ENCODE peak calls at places on chromosomes 7 and 10, in seven cellular contexts. V is spleen, C is GM12865, O is uterus, U is tibial artery, L is glutamatergic neuron, A is right atrium auricular region. M is an unnamed sample.

GRCh38 chr7:751826-752225 is 24.7 kb upstream of the PRKAR1B start:
- DNase-seq in U (no peak), V (peak), L (no peak), O (no peak), A (no peak), C (no peak), M (no peak)

GRCh38 chr7:134669845-134670373 is 23.3 kb downstream of the BPGM start:
- DNase-seq in O (no peak), C (peak), V (no peak), A (peak), L (no peak), U (peak), M (no peak)

GRCh38 chr10:127925471-127926207 is 18.7 kb downstream of the PTPRE start:
- DNase-seq in L (no peak), C (no peak), V (no peak), A (no peak), U (no peak), O (no peak), M (no peak)

GRCh38 chr10:30529373-30529998 is 95.5 kb downstream of the MAP3K8 start:
- DNase-seq in V (peak), C (peak), O (peak), L (no peak), A (peak), U (peak), M (peak)

GRCh38 chr10:83678850-83679249 is 460.5 kb upstream of the GHITM start:
- DNase-seq in O (no peak), U (no peak), L (no peak), A (no peak), C (peak), V (no peak), M (no peak)

GRCh38 chr10:23358357-23358756 is 13.8 kb upstream of the C10orf67 start:
- DNase-seq in V (no peak), O (no peak), C (no peak), U (no peak), A (no peak), L (no peak), M (no peak)

GRCh38 chr10:60917331-60918280 is 26.4 kb downstream of the RHOBTB1 start:
- DNase-seq in C (no peak), O (no peak), A (no peak), L (no peak), U (no peak), V (no peak), M (no peak)

GRCh38 chr10:49092477-49092876 is 22.8 kb downstream of the VSTM4 start:
- DNase-seq in O (no peak), C (no peak), U (no peak), L (no peak), A (peak), V (peak), M (no peak)

GRCh38 chr10:70418229-70418628 is 14.3 kb downstream of the EIF4EBP2 start:
- DNase-seq in U (no peak), L (no peak), A (no peak), V (no peak), O (no peak), C (no peak), M (no peak)

GRCh38 chr7:156666368-156667109 is 26.0 kb downstream of the RNF32 start:
- DNase-seq in L (no peak), C (no peak), U (no peak), O (no peak), V (no peak), A (no peak), M (no peak)

GRCh38 chr10:76422769-76423168 is 991.3 kb downstream of the LRMDA start:
- DNase-seq in O (no peak), V (no peak), C (no peak), L (no peak), A (no peak), U (no peak), M (no peak)

GRCh38 chr10:103551619-103552602 is 58.4 kb downstream of the NEURL1 start:
- DNase-seq in O (peak), C (peak), L (no peak), A (no peak), U (no peak), V (peak), M (no peak)

GRCh38 chr7:152336754-152337368 is 98.9 kb downstream of the KMT2C start:
- DNase-seq in V (no peak), O (no peak), A (no peak), U (peak), C (peak), L (peak), M (peak)

GRCh38 chr7:158614695-158615094 is 27.1 kb upstream of the PTPRN2 start:
- DNase-seq in L (no peak), C (no peak), U (no peak), O (no peak), A (no peak), V (no peak), M (no peak)

GRCh38 chr7:1209097-1209496 is 23.6 kb upstream of the UNCX start:
- DNase-seq in L (no peak), A (no peak), C (no peak), V (no peak), U (no peak), O (no peak), M (no peak)

GRCh38 chr7:111872837-111873646 is 310.8 kb upstream of the IMMP2L start:
- DNase-seq in A (no peak), L (no peak), C (no peak), O (no peak), U (no peak), V (no peak), M (no peak)

GRCh38 chr7:5636914-5637313 is 144.5 kb downstream of the RNF216 start:
- DNase-seq in O (peak), L (no peak), C (no peak), U (peak), A (peak), V (peak), M (no peak)

GRCh38 chr10:102152545-102152890 is 329 bp downstream of the NOLC1 start:
- DNase-seq in V (no peak), L (peak), C (peak), A (no peak), U (no peak), O (no peak), M (no peak)

GRCh38 chr10:70851597-70852475 is 36.1 kb downstream of the SGPL1 start:
- DNase-seq in L (no peak), V (no peak), C (no peak), A (no peak), U (no peak), O (no peak), M (no peak)

GRCh38 chr7:48497521-48497920 is 326.3 kb downstream of the ABCA13 start:
- DNase-seq in A (no peak), V (no peak), C (no peak), L (no peak), O (no peak), U (no peak), M (no peak)

GRCh38 chr10:32982293-32982709 is 24.3 kb upstream of the ITGB1 start:
- DNase-seq in A (no peak), O (no peak), C (no peak), V (no peak), L (no peak), U (no peak), M (no peak)

GRCh38 chr7:68176974-68177373 is 1180.3 kb downstream of the TYW1 start:
- DNase-seq in L (peak), C (peak), O (no peak), V (no peak), A (no peak), U (peak), M (peak)

GRCh38 chr10:107800061-107800460 is 635.6 kb upstream of the SORCS1 start:
- DNase-seq in A (no peak), O (no peak), V (no peak), C (no peak), L (no peak), U (no peak), M (no peak)

GRCh38 chr10:23171232-23171876 is 20.8 kb upstream of the PTF1A start:
- DNase-seq in O (no peak), L (no peak), A (no peak), V (no peak), U (no peak), C (no peak), M (no peak)

GRCh38 chr7:138848056-138848975 is 50.3 kb upstream of the ATP6V0A4 start:
- DNase-seq in A (no peak), O (no peak), U (no peak), V (no peak), C (no peak), L (no peak), M (no peak)

GRCh38 chr10:75400769-75401568 is 595 bp downstream of the ZNF503 start:
- DNase-seq in O (peak), A (peak), L (peak), U (peak), C (peak), V (peak), M (peak)

DNA sequence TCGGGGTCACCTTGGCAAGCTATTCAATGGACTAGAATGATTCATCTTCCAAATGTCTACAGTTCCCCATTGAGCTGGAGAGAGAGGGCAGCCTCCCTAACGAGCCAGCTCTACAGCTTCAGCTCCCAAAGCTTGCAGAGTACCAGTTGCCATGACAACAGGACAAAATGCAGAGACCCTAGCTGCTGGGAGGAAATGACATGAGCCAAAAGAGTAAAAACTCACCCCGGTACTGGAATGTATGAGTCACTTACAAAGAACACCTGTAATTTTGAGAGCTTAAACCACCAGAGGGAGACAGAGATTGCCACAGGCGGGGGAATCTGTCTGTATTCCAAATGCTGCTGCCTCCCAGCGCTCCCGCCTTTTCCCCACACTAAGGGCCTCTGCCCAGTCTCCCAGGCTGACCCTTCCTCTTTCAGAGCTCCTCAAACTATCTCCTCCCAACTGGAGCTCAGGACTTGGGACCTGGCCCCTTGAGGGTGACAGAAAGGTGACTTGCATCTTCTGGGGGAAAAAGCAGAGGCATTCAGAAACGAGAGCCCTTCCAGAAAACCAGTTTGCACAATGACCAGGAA is 95.5 kb downstream of the CUL2 start:
- DNase-seq in U (no peak), L (peak), C (peak), V (no peak), O (no peak), A (no peak), M (peak)
- TF ChIP-seq CTCF in U (peak), L (peak), C (peak), V (no peak), O (peak), A (peak), M (peak)

GRCh38 chr10:98318861-98319260 is 50.9 kb upstream of the LOXL4 start:
- DNase-seq in O (no peak), V (no peak), A (no peak), U (no peak), L (no peak), C (no peak), M (no peak)
- TF ChIP-seq CTCF in O (no peak), V (no peak), A (no peak), U (no peak), L (no peak), C (no peak), M (no peak)

GRCh38 chr7:73667344-73668102 is at the start of gene VPS37D:
- DNase-seq in L (peak), C (peak), V (peak), O (peak), A (peak), U (peak), M (peak)
- TF ChIP-seq CTCF in L (peak), C (peak), V (peak), O (peak), A (peak), U (peak), M (peak)

DNA sequence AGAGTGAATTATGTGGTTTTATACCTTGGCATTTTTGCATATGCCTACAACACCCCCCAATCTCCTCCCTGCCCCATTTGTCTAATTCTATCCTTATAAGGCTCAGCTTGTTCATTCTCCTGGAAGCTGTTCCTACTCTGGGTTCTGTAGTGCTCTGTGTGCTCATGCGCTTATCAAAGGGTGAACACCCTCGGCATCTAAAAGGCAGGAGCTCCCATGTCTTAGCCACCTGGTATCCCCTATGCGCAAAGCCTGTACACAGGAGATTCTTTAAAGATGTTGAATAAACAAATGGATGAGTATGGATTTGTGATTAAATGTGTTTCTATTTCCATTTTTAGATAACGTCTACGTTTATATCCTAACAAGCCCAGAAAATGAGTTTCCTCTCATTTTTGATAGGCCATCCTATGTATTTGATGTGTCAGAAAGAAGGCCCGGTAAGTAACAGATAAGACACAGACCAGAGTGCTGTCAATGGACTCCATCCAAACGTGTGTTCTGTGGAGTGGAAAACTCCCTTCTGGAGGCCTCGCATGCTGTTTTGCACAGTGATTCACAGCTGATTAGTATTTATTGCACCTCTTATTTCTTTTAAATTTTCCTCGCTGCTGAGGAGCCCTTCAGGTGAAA is 52.6 kb downstream of the CDHR3 start:
- DNase-seq in V (no peak), O (peak), C (no peak), L (no peak), A (no peak), U (no peak), M (no peak)
- TF ChIP-seq CTCF in V (no peak), O (no peak), C (no peak), L (no peak), A (no peak), U (no peak), M (no peak)

M was measured in GM10248.